ENCODE peak calls at places on chromosomes 12 and 14, in six cellular contexts. One of them, this sample, is unnamed.

GRCh38 chr14:77026166-77026929 is 2.2 kb downstream of the IRF2BPL start:
- DNase-seq in mucosa of descending colon: no peak
- DNase-seq in BE2C: peak
- DNase-seq in prostate gland: no peak
- DNase-seq in HFF-Myc: no peak
- DNase-seq in right lobe of liver: peak
- DNase-seq in this sample: peak

GRCh38 chr12:6605425-6606330 is 1.5 kb downstream of the CHD4 start:
- DNase-seq in mucosa of descending colon: peak
- DNase-seq in BE2C: no peak
- DNase-seq in right lobe of liver: no peak
- DNase-seq in prostate gland: peak
- DNase-seq in HFF-Myc: no peak
- DNase-seq in this sample: peak

GRCh38 chr14:88551936-88552565 is 2.8 kb downstream of the PTPN21 start:
- DNase-seq in prostate gland: peak
- DNase-seq in right lobe of liver: peak
- DNase-seq in BE2C: peak
- DNase-seq in HFF-Myc: no peak
- DNase-seq in mucosa of descending colon: no peak
- DNase-seq in this sample: no peak

GRCh38 chr14:68479247-68479646 is 313.6 kb downstream of the ZFP36L1 start:
- DNase-seq in right lobe of liver: no peak
- DNase-seq in mucosa of descending colon: no peak
- DNase-seq in HFF-Myc: no peak
- DNase-seq in BE2C: no peak
- DNase-seq in prostate gland: no peak
- DNase-seq in this sample: peak

GRCh38 chr14:85409496-85410210 is 120.3 kb upstream of the FLRT2 start:
- DNase-seq in right lobe of liver: no peak
- DNase-seq in prostate gland: no peak
- DNase-seq in mucosa of descending colon: no peak
- DNase-seq in BE2C: no peak
- DNase-seq in HFF-Myc: no peak
- DNase-seq in this sample: no peak

GRCh38 chr12:12265571-12266388 is 1.1 kb downstream of the LRP6 start:
- DNase-seq in HFF-Myc: no peak
- DNase-seq in BE2C: no peak
- DNase-seq in mucosa of descending colon: peak
- DNase-seq in prostate gland: peak
- DNase-seq in right lobe of liver: no peak
- DNase-seq in this sample: peak

GRCh38 chr14:100413699-100414098 is 90.6 kb downstream of the SLC25A47 start:
- DNase-seq in prostate gland: no peak
- DNase-seq in BE2C: no peak
- DNase-seq in HFF-Myc: no peak
- DNase-seq in mucosa of descending colon: no peak
- DNase-seq in right lobe of liver: no peak
- DNase-seq in this sample: no peak

GRCh38 chr12:132190012-132190755 is 45.9 kb downstream of the NOC4L start:
- DNase-seq in HFF-Myc: no peak
- DNase-seq in prostate gland: no peak
- DNase-seq in BE2C: no peak
- DNase-seq in mucosa of descending colon: peak
- DNase-seq in right lobe of liver: no peak
- DNase-seq in this sample: no peak

GRCh38 chr14:103260629-103261124 is 73.4 kb upstream of the EIF5 start:
- DNase-seq in prostate gland: peak
- DNase-seq in mucosa of descending colon: peak
- DNase-seq in right lobe of liver: peak
- DNase-seq in BE2C: peak
- DNase-seq in HFF-Myc: no peak
- DNase-seq in this sample: peak

GRCh38 chr12:69610126-69610525 is 581 bp downstream of the LRRC10 start:
- DNase-seq in mucosa of descending colon: no peak
- DNase-seq in prostate gland: no peak
- DNase-seq in HFF-Myc: no peak
- DNase-seq in right lobe of liver: no peak
- DNase-seq in BE2C: no peak
- DNase-seq in this sample: no peak

GRCh38 chr14:100726467-100726811 is 253 bp upstream of the DLK1 start:
- DNase-seq in prostate gland: no peak
- DNase-seq in right lobe of liver: no peak
- DNase-seq in BE2C: peak
- DNase-seq in HFF-Myc: no peak
- DNase-seq in mucosa of descending colon: no peak
- DNase-seq in this sample: no peak

GRCh38 chr12:92290881-92291280 is 145.2 kb upstream of the BTG1 start:
- DNase-seq in BE2C: no peak
- DNase-seq in prostate gland: no peak
- DNase-seq in right lobe of liver: no peak
- DNase-seq in HFF-Myc: no peak
- DNase-seq in mucosa of descending colon: no peak
- DNase-seq in this sample: no peak

GRCh38 chr12:115492553-115492952 is 784.9 kb downstream of the MED13L start:
- DNase-seq in BE2C: no peak
- DNase-seq in HFF-Myc: no peak
- DNase-seq in mucosa of descending colon: no peak
- DNase-seq in prostate gland: no peak
- DNase-seq in right lobe of liver: no peak
- DNase-seq in this sample: no peak

GRCh38 chr12:103930787-103931536 is 752 bp downstream of the HSP90B1 start:
- DNase-seq in mucosa of descending colon: peak
- DNase-seq in HFF-Myc: no peak
- DNase-seq in right lobe of liver: peak
- DNase-seq in BE2C: peak
- DNase-seq in prostate gland: peak
- DNase-seq in this sample: no peak

GRCh38 chr12:65911321-65911720 is 87.0 kb downstream of the HMGA2 start:
- DNase-seq in prostate gland: peak
- DNase-seq in BE2C: no peak
- DNase-seq in right lobe of liver: no peak
- DNase-seq in HFF-Myc: no peak
- DNase-seq in mucosa of descending colon: peak
- DNase-seq in this sample: no peak

GRCh38 chr12:17342381-17342961 is 736.5 kb upstream of the LMO3 start:
- DNase-seq in mucosa of descending colon: no peak
- DNase-seq in right lobe of liver: no peak
- DNase-seq in BE2C: no peak
- DNase-seq in prostate gland: no peak
- DNase-seq in HFF-Myc: no peak
- DNase-seq in this sample: no peak

GRCh38 chr12:124567035-124567672 is at the start of gene NCOR2:
- DNase-seq in BE2C: peak
- DNase-seq in prostate gland: no peak
- DNase-seq in mucosa of descending colon: no peak
- DNase-seq in right lobe of liver: no peak
- DNase-seq in HFF-Myc: no peak
- DNase-seq in this sample: no peak

GRCh38 chr12:19150273-19150895 is 20.9 kb downstream of the PLEKHA5 start:
- DNase-seq in right lobe of liver: no peak
- DNase-seq in prostate gland: no peak
- DNase-seq in HFF-Myc: no peak
- DNase-seq in mucosa of descending colon: no peak
- DNase-seq in BE2C: no peak
- DNase-seq in this sample: no peak

GRCh38 chr14:68940614-68941185 is 38.4 kb downstream of the ACTN1 start:
- DNase-seq in HFF-Myc: no peak
- DNase-seq in BE2C: no peak
- DNase-seq in right lobe of liver: no peak
- DNase-seq in prostate gland: no peak
- DNase-seq in mucosa of descending colon: no peak
- DNase-seq in this sample: no peak

DNA sequence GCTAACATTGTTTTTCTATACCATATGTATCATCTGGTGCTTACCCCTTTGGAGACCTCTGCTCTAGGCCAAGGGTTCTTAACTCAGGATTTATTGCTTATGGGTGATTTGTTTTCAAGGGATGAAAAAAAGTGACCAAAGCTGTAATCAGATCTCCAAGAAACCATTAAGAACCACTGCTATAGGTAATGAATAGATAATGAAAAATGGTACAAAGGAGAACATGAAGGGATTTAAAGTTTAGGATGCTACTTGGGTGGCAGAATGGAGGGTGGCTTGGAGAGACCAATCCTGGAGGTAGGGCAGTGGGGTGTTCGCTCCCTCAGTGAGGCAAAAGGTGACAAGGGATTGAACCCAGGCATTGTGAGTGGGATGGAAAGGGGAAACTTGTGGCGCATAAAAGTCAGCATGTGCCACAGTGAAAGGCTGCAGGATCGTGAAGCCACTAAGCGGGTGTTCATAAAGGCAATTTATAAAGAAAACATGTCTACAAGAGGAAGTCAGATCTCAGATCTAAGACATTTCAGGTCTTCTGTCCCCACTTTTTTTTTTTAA is 76.7 kb upstream of the SLC38A2 start:
- DNase-seq in right lobe of liver: no peak
- DNase-seq in HFF-Myc: no peak
- DNase-seq in mucosa of descending colon: no peak
- DNase-seq in prostate gland: no peak
- DNase-seq in BE2C: no peak
- DNase-seq in this sample: no peak
- TF ChIP-seq CTCF in right lobe of liver: no peak
- TF ChIP-seq CTCF in HFF-Myc: no peak
- TF ChIP-seq CTCF in mucosa of descending colon: no peak
- TF ChIP-seq CTCF in prostate gland: no peak
- TF ChIP-seq CTCF in BE2C: no peak
- TF ChIP-seq CTCF in this sample: no peak

GRCh38 chr12:71214511-71215285 is 56.9 kb upstream of the TSPAN8 start:
- DNase-seq in BE2C: no peak
- DNase-seq in mucosa of descending colon: peak
- DNase-seq in prostate gland: no peak
- DNase-seq in HFF-Myc: no peak
- DNase-seq in right lobe of liver: no peak
- DNase-seq in this sample: no peak
- H3K4me3 ChIP-seq in BE2C: no peak
- H3K4me3 ChIP-seq in mucosa of descending colon: no peak
- H3K4me3 ChIP-seq in prostate gland: no peak
- H3K4me3 ChIP-seq in HFF-Myc: no peak
- H3K4me3 ChIP-seq in right lobe of liver: no peak
- H3K4me3 ChIP-seq in this sample: no peak

DNA sequence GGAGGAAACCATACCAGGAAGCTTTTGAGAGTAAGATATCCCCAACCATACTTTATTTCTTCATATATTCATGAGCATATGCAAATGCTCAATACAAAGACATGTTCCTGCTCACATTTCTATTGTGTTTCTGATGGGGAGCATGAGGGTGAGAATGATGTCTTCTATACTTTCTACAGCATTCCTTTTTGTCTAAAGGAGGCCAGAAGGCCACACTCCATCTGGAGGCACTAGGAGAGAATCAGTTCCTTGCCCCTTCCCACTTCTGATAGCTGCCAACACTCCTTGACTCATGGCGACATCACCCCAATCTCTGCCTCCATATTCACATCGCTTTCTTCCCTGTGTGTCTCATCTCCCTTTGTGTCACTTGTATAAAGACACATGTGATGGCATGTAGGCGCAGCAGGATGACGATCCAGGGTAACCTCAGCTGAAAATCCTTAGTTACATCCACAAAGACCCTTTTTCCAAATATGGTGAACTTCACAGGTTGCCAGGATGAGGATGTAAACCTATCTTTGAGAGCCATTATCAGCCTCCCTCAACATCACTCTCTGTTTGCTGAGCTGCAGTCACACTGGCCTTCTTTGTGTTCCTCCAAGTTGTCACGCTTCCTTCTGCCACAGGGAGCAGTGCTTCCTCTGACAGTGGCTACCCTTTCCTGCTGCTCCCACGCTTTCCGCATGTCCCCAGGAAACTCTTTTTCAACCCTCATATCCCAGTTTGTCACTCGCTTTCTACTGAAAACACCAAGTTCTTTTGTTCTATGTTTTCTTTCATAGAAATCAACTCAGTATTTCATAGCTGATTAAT is 96.9 kb downstream of the STXBP6 start:
- DNase-seq in mucosa of descending colon: no peak
- DNase-seq in BE2C: no peak
- DNase-seq in HFF-Myc: no peak
- DNase-seq in right lobe of liver: no peak
- DNase-seq in prostate gland: no peak
- DNase-seq in this sample: no peak
- TF ChIP-seq CTCF in mucosa of descending colon: no peak
- TF ChIP-seq CTCF in BE2C: no peak
- TF ChIP-seq CTCF in HFF-Myc: peak
- TF ChIP-seq CTCF in right lobe of liver: no peak
- TF ChIP-seq CTCF in prostate gland: no peak
- TF ChIP-seq CTCF in this sample: no peak

GRCh38 chr12:108729612-108730336 is 1.5 kb downstream of the CORO1C start:
- DNase-seq in right lobe of liver: no peak
- DNase-seq in prostate gland: no peak
- DNase-seq in BE2C: peak
- DNase-seq in HFF-Myc: no peak
- DNase-seq in mucosa of descending colon: no peak
- DNase-seq in this sample: no peak

GRCh38 chr12:108728820-108729611 is 2.3 kb downstream of the CORO1C start:
- DNase-seq in mucosa of descending colon: no peak
- DNase-seq in right lobe of liver: no peak
- DNase-seq in HFF-Myc: no peak
- DNase-seq in prostate gland: no peak
- DNase-seq in BE2C: no peak
- DNase-seq in this sample: no peak

GRCh38 chr12:108731105-108731865 is at the start of gene CORO1C:
- DNase-seq in BE2C: peak
- DNase-seq in mucosa of descending colon: peak
- DNase-seq in right lobe of liver: peak
- DNase-seq in HFF-Myc: peak
- DNase-seq in prostate gland: peak
- DNase-seq in this sample: peak

GRCh38 chr12:108730337-108731104 is 797 bp downstream of the CORO1C start:
- DNase-seq in mucosa of descending colon: peak
- DNase-seq in BE2C: peak
- DNase-seq in prostate gland: peak
- DNase-seq in right lobe of liver: peak
- DNase-seq in HFF-Myc: no peak
- DNase-seq in this sample: peak

DNA sequence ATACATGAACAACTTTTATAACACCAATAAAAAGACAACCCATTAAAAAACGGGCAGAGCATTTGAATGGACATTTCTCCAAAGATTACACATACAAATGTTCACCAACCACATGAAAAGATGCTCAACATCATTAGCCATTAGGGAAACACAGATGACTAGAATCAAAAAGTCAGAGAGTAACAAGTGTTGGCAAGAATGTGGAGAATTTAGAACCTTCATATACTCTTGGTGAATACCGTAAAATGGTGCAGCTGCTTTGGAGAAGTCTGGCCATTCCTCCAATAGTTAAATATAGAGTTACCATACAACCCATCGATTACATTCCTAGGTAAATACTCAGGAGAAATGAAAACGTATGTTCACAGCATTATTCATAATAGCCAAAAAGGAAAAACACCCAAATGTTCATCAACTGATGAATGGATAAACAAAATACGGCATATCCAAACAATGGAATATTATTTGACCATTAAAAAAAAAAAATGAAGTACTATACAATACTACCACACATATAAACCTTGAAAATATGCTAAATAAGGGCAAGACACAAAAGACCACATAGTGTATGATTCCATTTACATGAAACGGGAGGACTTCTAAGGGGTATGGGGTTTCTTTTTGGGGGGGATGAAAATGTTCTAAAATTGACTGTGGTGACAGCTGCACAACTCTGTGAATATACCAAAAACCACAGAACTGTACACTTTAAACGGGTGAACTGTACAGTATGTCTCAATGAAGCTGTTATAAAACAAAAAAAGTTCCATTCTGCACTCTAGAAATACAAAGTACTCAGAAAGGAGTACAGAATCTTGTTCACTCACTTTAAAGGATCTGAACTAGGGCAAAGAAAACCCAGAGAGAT is 3.2 kb downstream of the CORO1C start:
- DNase-seq in prostate gland: no peak
- DNase-seq in HFF-Myc: no peak
- DNase-seq in right lobe of liver: no peak
- DNase-seq in BE2C: no peak
- DNase-seq in mucosa of descending colon: no peak
- DNase-seq in this sample: no peak
- H3K4me3 ChIP-seq in prostate gland: no peak
- H3K4me3 ChIP-seq in HFF-Myc: no peak
- H3K4me3 ChIP-seq in right lobe of liver: no peak
- H3K4me3 ChIP-seq in BE2C: no peak
- H3K4me3 ChIP-seq in mucosa of descending colon: no peak
- H3K4me3 ChIP-seq in this sample: peak